ENCODE peak calls at places on chromosome 3, in five cellular contexts. K is trophoblast cell, G is cardiac muscle cell, Y is mesendoderm, P is IMR-90. H is an unnamed sample.
A peak's percentile ranks its signal among the peaks of the same experiment; 100 is the strongest.

GRCh38 chr3:150483226-150483625 is 63.1 kb downstream of the SERP1 start:
- DNase-seq in K (no peak), G (peak; percentile 18), Y (peak; percentile 45), P (no peak), H (no peak)

GRCh38 chr3:84679211-84679610 is 279.6 kb upstream of the CADM2 start:
- DNase-seq in K (no peak), G (no peak), Y (no peak), P (no peak), H (no peak)

GRCh38 chr3:155956508-155957411 is 86.3 kb downstream of the GMPS start:
- DNase-seq in K (no peak), G (no peak), Y (no peak), P (no peak), H (no peak)

GRCh38 chr3:142087676-142088075 is 61.7 kb downstream of the TFDP2 start:
- DNase-seq in K (peak; percentile 82), G (peak; percentile 52), Y (no peak), P (peak; percentile 64), H (no peak)

GRCh38 chr3:28850186-28850585 is 430.7 kb upstream of the RBMS3 start:
- DNase-seq in K (peak; percentile 76), G (peak; percentile 72), Y (peak; percentile 46), P (no peak), H (no peak)

GRCh38 chr3:149969110-149969944 is 1.4 kb downstream of the PFN2 start:
- DNase-seq in K (peak; percentile 70), G (peak; percentile 90), Y (peak; percentile 94), P (peak; percentile 87), H (peak; percentile 87)

GRCh38 chr3:52896613-52897012 is 735 bp downstream of the STIMATE start:
- DNase-seq in K (peak; percentile 6), G (no peak), Y (peak; percentile 27), P (no peak), H (peak; percentile 71)

GRCh38 chr3:132749786-132750185 is 27.6 kb upstream of the NPHP3 start:
- DNase-seq in K (no peak), G (peak; percentile 41), Y (no peak), P (peak; percentile 19), H (no peak)

GRCh38 chr3:109385442-109386318 is 48.3 kb upstream of the DPPA4 start:
- DNase-seq in K (no peak), G (no peak), Y (peak; percentile 14), P (no peak), H (peak; percentile 49)

GRCh38 chr3:42079701-42080323 is 11.3 kb upstream of the TRAK1 start:
- DNase-seq in K (peak; percentile 34), G (no peak), Y (no peak), P (no peak), H (no peak)

GRCh38 chr3:37974121-37974927 is 16.3 kb upstream of the VILL start:
- DNase-seq in K (peak; percentile 80), G (peak; percentile 74), Y (peak; percentile 89), P (peak; percentile 48), H (peak; percentile 93)

GRCh38 chr3:23702198-23702597 is 103.6 kb upstream of the UBE2E1 start:
- DNase-seq in K (no peak), G (no peak), Y (peak; percentile 94), P (peak; percentile 14), H (peak; percentile 76)

GRCh38 chr3:121167374-121168139 is 259.6 kb downstream of the STXBP5L start:
- DNase-seq in K (no peak), G (no peak), Y (no peak), P (no peak), H (no peak)

GRCh38 chr3:168877899-168878298 is 782.2 kb upstream of the GOLIM4 start:
- DNase-seq in K (peak; percentile 84), G (no peak), Y (peak; percentile 55), P (no peak), H (no peak)

GRCh38 chr3:64824281-64824980 is 136.6 kb upstream of the ADAMTS9 start:
- DNase-seq in K (no peak), G (peak; percentile 81), Y (no peak), P (no peak), H (no peak)

GRCh38 chr3:70926835-70927234 is 614.4 kb upstream of the MDFIC2 start:
- DNase-seq in K (no peak), G (no peak), Y (no peak), P (no peak), H (no peak)

GRCh38 chr3:59265566-59265965 is 215.7 kb upstream of the CFAP20DC start:
- DNase-seq in K (no peak), G (no peak), Y (no peak), P (no peak), H (no peak)

GRCh38 chr3:170622369-170623159 is 36.7 kb upstream of the SLC7A14 start:
- DNase-seq in K (peak; percentile 46), G (peak; percentile 78), Y (peak; percentile 50), P (peak; percentile 99), H (no peak)

GRCh38 chr3:61789861-61790260 is 228.5 kb downstream of the PTPRG start:
- DNase-seq in K (no peak), G (no peak), Y (no peak), P (no peak), H (no peak)

GRCh38 chr3:54067060-54067459 is 55.3 kb upstream of the CACNA2D3 start:
- DNase-seq in K (peak; percentile 70), G (no peak), Y (no peak), P (no peak), H (no peak)

GRCh38 chr3:156873906-156874305 is 47.8 kb downstream of the LEKR1 start:
- DNase-seq in K (no peak), G (no peak), Y (no peak), P (no peak), H (no peak)

GRCh38 chr3:29972594-29972993 is 633.8 kb upstream of the TGFBR2 start:
- DNase-seq in K (peak; percentile 42), G (peak; percentile 95), Y (peak; percentile 4), P (peak; percentile 57), H (no peak)

GRCh38 chr3:48532271-48532973 is 24.2 kb downstream of the PFKFB4 start:
- DNase-seq in K (no peak), G (no peak), Y (no peak), P (no peak), H (no peak)

DNA sequence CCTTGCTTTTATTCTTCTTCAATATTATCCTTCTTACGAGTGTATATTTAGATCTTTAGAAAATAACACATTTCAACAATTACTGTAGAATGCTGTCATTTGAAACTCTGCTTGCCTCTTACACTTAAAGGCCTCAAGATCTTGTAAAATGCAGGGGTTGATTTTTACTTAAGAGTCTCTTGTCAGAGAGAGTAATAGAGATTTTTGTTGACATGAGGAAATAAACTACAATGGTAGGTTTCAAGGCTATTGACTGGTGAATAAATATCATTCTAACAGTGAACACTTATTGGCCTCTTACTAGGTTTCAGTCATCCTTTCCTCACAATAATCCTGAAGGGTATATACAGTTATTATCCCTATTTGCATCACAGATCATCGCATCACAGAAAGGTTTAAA is 344.6 kb downstream of the GBE1 start:
- DNase-seq in K (no peak), G (no peak), Y (no peak), P (no peak), H (no peak)
- H3K27ac ChIP-seq in K (no peak overlapping the region), G (no peak overlapping the region), Y (no peak overlapping the region), P (no peak overlapping the region), H (no peak overlapping the region)

DNA sequence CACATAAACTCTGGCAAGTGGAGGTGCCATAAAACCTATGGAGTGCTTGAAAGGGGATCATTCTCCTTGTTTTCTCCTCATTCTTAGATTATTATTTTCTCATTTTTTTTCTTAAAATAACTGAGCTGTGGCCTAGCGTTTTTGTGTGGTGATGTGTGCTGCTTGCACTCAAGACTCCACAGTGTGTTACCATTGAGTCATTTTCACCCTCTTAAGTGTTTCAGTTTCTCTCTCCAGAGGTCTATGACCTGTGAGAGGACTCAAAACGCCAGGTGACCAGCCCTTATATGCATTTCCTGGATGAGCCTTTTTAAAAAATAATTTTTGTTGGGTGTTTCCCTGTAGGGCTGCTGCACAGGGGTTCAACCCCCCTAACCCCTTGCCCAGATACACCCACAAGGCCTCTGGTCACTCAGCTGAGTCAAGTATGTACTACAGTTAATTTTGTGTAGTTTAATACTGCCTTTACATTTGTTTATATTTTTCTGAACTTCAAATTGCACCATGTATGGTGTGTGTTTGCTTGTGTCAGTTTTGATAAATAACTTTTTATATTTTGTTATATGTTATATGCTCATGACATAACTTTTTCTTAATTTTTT is 15.4 kb upstream of the BTLA start:
- DNase-seq in K (no peak), G (no peak), Y (no peak), P (peak; percentile 41), H (no peak)
- H3K4me3 ChIP-seq in K (no peak overlapping the region), G (no peak overlapping the region), Y (no peak overlapping the region), P (no peak overlapping the region), H (no peak overlapping the region)

GRCh38 chr3:195258449-195259145 is 12.4 kb downstream of the XXYLT1 start:
- DNase-seq in K (no peak), G (no peak), Y (no peak), P (no peak), H (peak; percentile 74)
- H3K27ac ChIP-seq in K (no peak overlapping the region), G (no peak overlapping the region), Y (no peak overlapping the region), P (peak overlapping the region; percentile 87), H (no peak overlapping the region)

DNA sequence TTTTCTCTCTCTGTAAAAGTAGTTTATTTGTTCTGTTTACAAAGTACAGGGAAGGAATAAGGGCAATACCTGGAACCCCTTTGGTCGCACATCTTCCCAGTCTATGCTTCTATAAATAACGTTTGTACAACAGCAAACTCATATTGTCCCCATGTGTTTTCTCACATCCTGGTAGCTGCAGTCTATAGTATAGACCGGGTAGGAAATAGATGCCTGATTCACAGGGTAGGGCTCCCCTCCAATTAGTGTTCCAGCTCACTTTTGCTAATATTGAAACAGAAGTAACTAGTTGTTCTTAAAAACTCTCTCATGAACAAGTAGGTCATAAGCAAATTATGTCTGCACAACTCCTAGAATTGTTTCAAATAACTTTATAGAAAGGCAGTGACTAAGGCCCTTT is 17.7 kb downstream of the ATG7 start:
- DNase-seq in K (no peak), G (no peak), Y (no peak), P (no peak), H (no peak)
- H3K4me3 ChIP-seq in K (no peak overlapping the region), G (no peak overlapping the region), Y (no peak overlapping the region), P (no peak overlapping the region), H (no peak overlapping the region)

DNA sequence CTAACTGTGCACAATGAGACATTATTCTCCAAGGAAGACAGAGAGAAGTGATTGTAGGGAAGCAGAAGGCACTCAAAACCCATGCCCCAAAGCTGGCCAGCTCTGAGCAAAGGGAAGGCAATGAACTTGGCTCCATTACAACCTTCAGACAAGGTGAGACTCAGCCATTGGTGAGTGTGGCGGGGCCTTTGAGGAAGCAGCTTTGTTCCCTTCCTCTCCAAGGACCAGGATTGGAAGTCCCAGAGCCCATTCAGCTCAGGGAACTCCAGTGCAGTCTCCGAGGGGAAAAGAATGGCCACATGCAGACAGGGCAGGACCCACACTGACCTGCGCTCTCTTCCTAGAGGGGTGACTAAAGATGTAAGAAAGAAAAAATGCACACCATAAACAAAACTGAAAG is 23.1 kb downstream of the HEG1 start:
- DNase-seq in K (no peak), G (no peak), Y (no peak), P (no peak), H (no peak)
- H3K27ac ChIP-seq in K (peak overlapping the region; percentile 39), G (peak overlapping the region; percentile 34), Y (peak overlapping the region; percentile 77), P (no peak overlapping the region), H (peak overlapping the region; percentile 77)

GRCh38 chr3:13347390-13347966 is 72.6 kb downstream of the NUP210 start:
- DNase-seq in K (no peak), G (peak; percentile 76), Y (peak; percentile 79), P (peak; percentile 49), H (peak; percentile 74)
- H3K4me3 ChIP-seq in K (no peak overlapping the region), G (no peak overlapping the region), Y (no peak overlapping the region), P (no peak overlapping the region), H (no peak overlapping the region)

H was measured in endodermal cell.